ENCODE peak calls at places on chromosomes 16 and 17, in ten cellular contexts. One of them, this sample, is unnamed. For H3K9me3, the result is how much of the 10 kb centered on the place peaks cover.

GRCh38 chr16:75224683-75225082 is 5.9 kb downstream of the CTRB1 start:
- DNase-seq in tibial nerve: no peak
- DNase-seq in left lung: peak
- DNase-seq in CD8-positive, alpha-beta memory T cell: no peak
- DNase-seq in mucosa of descending colon: no peak
- DNase-seq in OCI-LY7: no peak
- DNase-seq in ascending aorta: no peak
- DNase-seq in left ventricle myocardium inferior: no peak
- DNase-seq in lower lobe of right lung: no peak
- DNase-seq in psoas muscle: peak
- DNase-seq in this sample: no peak

GRCh38 chr17:40722146-40722720 is 18.7 kb upstream of the KRT24 start:
- DNase-seq in CD8-positive, alpha-beta memory T cell: no peak
- DNase-seq in psoas muscle: no peak
- DNase-seq in left lung: no peak
- DNase-seq in left ventricle myocardium inferior: no peak
- DNase-seq in tibial nerve: no peak
- DNase-seq in OCI-LY7: no peak
- DNase-seq in mucosa of descending colon: no peak
- DNase-seq in lower lobe of right lung: no peak
- DNase-seq in ascending aorta: no peak
- DNase-seq in this sample: no peak

GRCh38 chr16:75288596-75289120 is 37.2 kb upstream of the BCAR1 start:
- DNase-seq in CD8-positive, alpha-beta memory T cell: peak
- DNase-seq in ascending aorta: no peak
- DNase-seq in tibial nerve: no peak
- DNase-seq in lower lobe of right lung: no peak
- DNase-seq in psoas muscle: no peak
- DNase-seq in left lung: no peak
- DNase-seq in left ventricle myocardium inferior: no peak
- DNase-seq in OCI-LY7: no peak
- DNase-seq in mucosa of descending colon: no peak
- DNase-seq in this sample: no peak

GRCh38 chr17:6024576-6024975 is 45.6 kb upstream of the WSCD1 start:
- DNase-seq in ascending aorta: no peak
- DNase-seq in OCI-LY7: no peak
- DNase-seq in left lung: no peak
- DNase-seq in psoas muscle: no peak
- DNase-seq in lower lobe of right lung: no peak
- DNase-seq in left ventricle myocardium inferior: no peak
- DNase-seq in tibial nerve: no peak
- DNase-seq in CD8-positive, alpha-beta memory T cell: no peak
- DNase-seq in mucosa of descending colon: no peak
- DNase-seq in this sample: no peak

GRCh38 chr16:52252680-52253079 is 294.3 kb downstream of the TOX3 start:
- DNase-seq in mucosa of descending colon: no peak
- DNase-seq in tibial nerve: no peak
- DNase-seq in lower lobe of right lung: no peak
- DNase-seq in CD8-positive, alpha-beta memory T cell: no peak
- DNase-seq in left lung: no peak
- DNase-seq in ascending aorta: no peak
- DNase-seq in left ventricle myocardium inferior: no peak
- DNase-seq in psoas muscle: no peak
- DNase-seq in OCI-LY7: no peak
- DNase-seq in this sample: no peak

GRCh38 chr16:27642753-27643152 is 92.8 kb downstream of the KATNIP start:
- DNase-seq in psoas muscle: no peak
- DNase-seq in OCI-LY7: peak
- DNase-seq in ascending aorta: no peak
- DNase-seq in mucosa of descending colon: no peak
- DNase-seq in left lung: no peak
- DNase-seq in lower lobe of right lung: no peak
- DNase-seq in left ventricle myocardium inferior: no peak
- DNase-seq in tibial nerve: no peak
- DNase-seq in CD8-positive, alpha-beta memory T cell: no peak
- DNase-seq in this sample: no peak

GRCh38 chr17:17628388-17629008 is 37.0 kb upstream of the PEMT start:
- DNase-seq in psoas muscle: no peak
- DNase-seq in lower lobe of right lung: no peak
- DNase-seq in CD8-positive, alpha-beta memory T cell: peak
- DNase-seq in left ventricle myocardium inferior: no peak
- DNase-seq in OCI-LY7: peak
- DNase-seq in tibial nerve: no peak
- DNase-seq in mucosa of descending colon: peak
- DNase-seq in left lung: no peak
- DNase-seq in ascending aorta: no peak
- DNase-seq in this sample: no peak

GRCh38 chr16:89000207-89000959 is 23.4 kb upstream of the CBFA2T3 start:
- DNase-seq in left ventricle myocardium inferior: no peak
- DNase-seq in OCI-LY7: no peak
- DNase-seq in ascending aorta: no peak
- DNase-seq in left lung: peak
- DNase-seq in CD8-positive, alpha-beta memory T cell: no peak
- DNase-seq in lower lobe of right lung: no peak
- DNase-seq in mucosa of descending colon: peak
- DNase-seq in tibial nerve: no peak
- DNase-seq in psoas muscle: peak
- DNase-seq in this sample: no peak

GRCh38 chr17:52071712-52072111 is 86.8 kb downstream of the CA10 start:
- DNase-seq in mucosa of descending colon: no peak
- DNase-seq in psoas muscle: no peak
- DNase-seq in OCI-LY7: no peak
- DNase-seq in lower lobe of right lung: no peak
- DNase-seq in ascending aorta: no peak
- DNase-seq in CD8-positive, alpha-beta memory T cell: no peak
- DNase-seq in tibial nerve: no peak
- DNase-seq in left ventricle myocardium inferior: no peak
- DNase-seq in left lung: no peak
- DNase-seq in this sample: no peak

GRCh38 chr16:22887445-22887844 is 73.5 kb downstream of the HS3ST2 start:
- DNase-seq in OCI-LY7: no peak
- DNase-seq in psoas muscle: no peak
- DNase-seq in ascending aorta: no peak
- DNase-seq in CD8-positive, alpha-beta memory T cell: no peak
- DNase-seq in left ventricle myocardium inferior: no peak
- DNase-seq in mucosa of descending colon: no peak
- DNase-seq in lower lobe of right lung: no peak
- DNase-seq in left lung: no peak
- DNase-seq in tibial nerve: no peak
- DNase-seq in this sample: no peak

GRCh38 chr16:50296807-50297206 is 30.5 kb downstream of the ADCY7 start:
- DNase-seq in ascending aorta: no peak
- DNase-seq in tibial nerve: no peak
- DNase-seq in psoas muscle: peak
- DNase-seq in OCI-LY7: no peak
- DNase-seq in CD8-positive, alpha-beta memory T cell: peak
- DNase-seq in mucosa of descending colon: peak
- DNase-seq in lower lobe of right lung: no peak
- DNase-seq in left lung: peak
- DNase-seq in left ventricle myocardium inferior: no peak
- DNase-seq in this sample: no peak

GRCh38 chr16:15983898-15984297 is 34.5 kb downstream of the ABCC1 start:
- DNase-seq in left lung: no peak
- DNase-seq in mucosa of descending colon: no peak
- DNase-seq in tibial nerve: no peak
- DNase-seq in ascending aorta: peak
- DNase-seq in CD8-positive, alpha-beta memory T cell: no peak
- DNase-seq in left ventricle myocardium inferior: peak
- DNase-seq in lower lobe of right lung: no peak
- DNase-seq in psoas muscle: peak
- DNase-seq in OCI-LY7: no peak
- DNase-seq in this sample: no peak

DNA sequence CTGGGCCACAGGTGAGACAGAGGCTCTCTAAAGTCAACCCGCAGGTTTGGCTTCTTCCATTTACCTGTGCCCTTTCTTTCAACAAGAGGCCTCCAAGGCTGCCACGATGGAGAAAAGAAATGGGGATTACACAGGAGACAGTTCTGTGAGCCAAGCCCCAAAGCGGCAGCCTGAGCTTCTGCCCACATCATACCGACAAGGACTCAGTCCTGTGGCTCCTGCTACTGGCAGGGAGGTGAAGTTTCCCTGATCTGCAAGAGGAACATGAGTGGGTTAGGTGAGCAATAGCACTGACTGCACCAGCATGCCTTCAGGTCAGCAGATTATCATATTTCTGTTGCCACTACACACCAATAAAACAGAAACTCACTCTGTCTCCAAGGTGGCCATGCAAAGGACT is 800.0 kb downstream of the KCNJ18 start:
- DNase-seq in mucosa of descending colon: no peak
- DNase-seq in CD8-positive, alpha-beta memory T cell: no peak
- DNase-seq in lower lobe of right lung: no peak
- DNase-seq in ascending aorta: no peak
- DNase-seq in OCI-LY7: no peak
- DNase-seq in left lung: no peak
- DNase-seq in left ventricle myocardium inferior: no peak
- DNase-seq in tibial nerve: no peak
- DNase-seq in psoas muscle: no peak
- DNase-seq in this sample: no peak
- H3K9me3 ChIP-seq in mucosa of descending colon: half or more
- H3K9me3 ChIP-seq in CD8-positive, alpha-beta memory T cell: under half
- H3K9me3 ChIP-seq in lower lobe of right lung: under half
- H3K9me3 ChIP-seq in ascending aorta: under half
- H3K9me3 ChIP-seq in OCI-LY7: under half
- H3K9me3 ChIP-seq in left lung: half or more
- H3K9me3 ChIP-seq in left ventricle myocardium inferior: under half
- H3K9me3 ChIP-seq in tibial nerve: under half
- H3K9me3 ChIP-seq in psoas muscle: under half
- H3K9me3 ChIP-seq in this sample: under half

GRCh38 chr17:82948957-82949356 is 109.1 kb upstream of the ZNF750 start:
- DNase-seq in CD8-positive, alpha-beta memory T cell: no peak
- DNase-seq in mucosa of descending colon: no peak
- DNase-seq in ascending aorta: no peak
- DNase-seq in tibial nerve: no peak
- DNase-seq in psoas muscle: peak
- DNase-seq in lower lobe of right lung: peak
- DNase-seq in left lung: peak
- DNase-seq in left ventricle myocardium inferior: no peak
- DNase-seq in OCI-LY7: no peak
- DNase-seq in this sample: no peak

GRCh38 chr17:82946081-82946480 is 106.3 kb upstream of the ZNF750 start:
- DNase-seq in psoas muscle: no peak
- DNase-seq in OCI-LY7: no peak
- DNase-seq in left lung: no peak
- DNase-seq in mucosa of descending colon: no peak
- DNase-seq in left ventricle myocardium inferior: no peak
- DNase-seq in ascending aorta: no peak
- DNase-seq in tibial nerve: no peak
- DNase-seq in lower lobe of right lung: no peak
- DNase-seq in CD8-positive, alpha-beta memory T cell: no peak
- DNase-seq in this sample: no peak

GRCh38 chr17:82948081-82948511 is 108.3 kb upstream of the ZNF750 start:
- DNase-seq in lower lobe of right lung: peak
- DNase-seq in CD8-positive, alpha-beta memory T cell: peak
- DNase-seq in ascending aorta: no peak
- DNase-seq in OCI-LY7: no peak
- DNase-seq in left ventricle myocardium inferior: peak
- DNase-seq in left lung: peak
- DNase-seq in mucosa of descending colon: peak
- DNase-seq in tibial nerve: no peak
- DNase-seq in psoas muscle: peak
- DNase-seq in this sample: no peak

GRCh38 chr17:82949361-82949760 is 109.5 kb upstream of the ZNF750 start:
- DNase-seq in lower lobe of right lung: peak
- DNase-seq in OCI-LY7: no peak
- DNase-seq in left ventricle myocardium inferior: peak
- DNase-seq in CD8-positive, alpha-beta memory T cell: peak
- DNase-seq in mucosa of descending colon: no peak
- DNase-seq in psoas muscle: peak
- DNase-seq in left lung: peak
- DNase-seq in tibial nerve: no peak
- DNase-seq in ascending aorta: no peak
- DNase-seq in this sample: no peak

DNA sequence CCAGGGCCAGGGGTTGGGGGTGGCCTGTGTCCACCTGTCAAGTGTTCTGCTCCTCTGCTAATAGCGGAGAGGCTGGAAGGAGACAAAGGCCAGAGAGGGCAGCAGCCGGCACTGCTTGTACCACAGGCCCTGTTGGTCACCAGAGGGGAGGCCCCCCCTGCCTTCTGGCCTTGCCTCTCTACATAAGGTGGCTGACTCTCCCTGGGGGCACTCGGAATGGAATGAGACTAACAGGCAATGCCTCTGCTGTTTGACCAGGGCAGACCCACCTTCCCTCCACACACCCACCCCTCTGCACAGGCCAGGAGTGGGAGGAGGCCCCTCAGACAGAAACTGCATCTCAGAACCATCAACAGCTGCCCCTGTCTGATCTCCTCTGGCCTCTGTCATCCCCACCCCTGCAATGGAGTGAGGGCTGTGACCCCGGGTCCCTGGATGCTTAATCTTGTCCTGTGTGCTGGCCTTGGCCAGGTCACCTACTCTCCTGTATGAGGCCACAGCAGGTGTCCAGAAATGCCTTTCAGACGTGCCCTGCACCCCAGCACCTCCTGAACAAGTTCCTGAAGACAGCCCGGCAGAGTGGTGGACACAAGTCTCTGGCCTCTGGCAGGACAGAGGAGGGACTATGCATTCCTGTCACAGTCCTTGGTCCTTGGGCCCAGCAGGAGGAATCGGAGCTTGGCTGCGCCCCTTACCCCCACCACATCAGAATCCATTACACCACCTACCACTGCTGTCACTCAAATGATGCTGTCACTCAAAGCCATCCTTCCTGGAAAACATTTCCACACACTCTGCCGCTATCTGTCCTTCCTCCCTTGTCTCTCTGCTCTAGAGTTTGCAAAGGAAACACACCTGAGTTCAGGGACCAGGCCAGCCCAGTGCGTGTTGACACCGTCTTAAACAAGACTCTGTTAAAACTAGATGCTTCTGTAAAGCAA is 107.5 kb upstream of the ZNF750 start:
- DNase-seq in lower lobe of right lung: peak
- DNase-seq in ascending aorta: no peak
- DNase-seq in left ventricle myocardium inferior: peak
- DNase-seq in left lung: no peak
- DNase-seq in psoas muscle: peak
- DNase-seq in OCI-LY7: no peak
- DNase-seq in mucosa of descending colon: peak
- DNase-seq in tibial nerve: no peak
- DNase-seq in CD8-positive, alpha-beta memory T cell: peak
- DNase-seq in this sample: no peak
- H3K9me3 ChIP-seq in lower lobe of right lung: under half
- H3K9me3 ChIP-seq in ascending aorta: under half
- H3K9me3 ChIP-seq in left ventricle myocardium inferior: under half
- H3K9me3 ChIP-seq in left lung: under half
- H3K9me3 ChIP-seq in psoas muscle: under half
- H3K9me3 ChIP-seq in OCI-LY7: under half
- H3K9me3 ChIP-seq in mucosa of descending colon: under half
- H3K9me3 ChIP-seq in tibial nerve: under half
- H3K9me3 ChIP-seq in CD8-positive, alpha-beta memory T cell: under half
- H3K9me3 ChIP-seq in this sample: under half

GRCh38 chr17:22443061-22443460 is 750.7 kb downstream of the KCNJ18 start:
- DNase-seq in lower lobe of right lung: no peak
- DNase-seq in left ventricle myocardium inferior: no peak
- DNase-seq in OCI-LY7: no peak
- DNase-seq in mucosa of descending colon: no peak
- DNase-seq in ascending aorta: no peak
- DNase-seq in CD8-positive, alpha-beta memory T cell: no peak
- DNase-seq in left lung: no peak
- DNase-seq in psoas muscle: no peak
- DNase-seq in tibial nerve: no peak
- DNase-seq in this sample: no peak
- H3K9me3 ChIP-seq in lower lobe of right lung: under half
- H3K9me3 ChIP-seq in left ventricle myocardium inferior: under half
- H3K9me3 ChIP-seq in OCI-LY7: under half
- H3K9me3 ChIP-seq in mucosa of descending colon: half or more
- H3K9me3 ChIP-seq in ascending aorta: under half
- H3K9me3 ChIP-seq in CD8-positive, alpha-beta memory T cell: under half
- H3K9me3 ChIP-seq in left lung: under half
- H3K9me3 ChIP-seq in psoas muscle: under half
- H3K9me3 ChIP-seq in tibial nerve: under half
- H3K9me3 ChIP-seq in this sample: under half

GRCh38 chr17:16622540-16623277 is 30.9 kb downstream of the ZNF624 start:
- DNase-seq in lower lobe of right lung: no peak
- DNase-seq in mucosa of descending colon: no peak
- DNase-seq in CD8-positive, alpha-beta memory T cell: no peak
- DNase-seq in OCI-LY7: no peak
- DNase-seq in left lung: no peak
- DNase-seq in tibial nerve: no peak
- DNase-seq in psoas muscle: no peak
- DNase-seq in left ventricle myocardium inferior: no peak
- DNase-seq in ascending aorta: no peak
- DNase-seq in this sample: no peak
- H3K9me3 ChIP-seq in lower lobe of right lung: half or more
- H3K9me3 ChIP-seq in mucosa of descending colon: half or more
- H3K9me3 ChIP-seq in CD8-positive, alpha-beta memory T cell: under half
- H3K9me3 ChIP-seq in OCI-LY7: half or more
- H3K9me3 ChIP-seq in left lung: half or more
- H3K9me3 ChIP-seq in tibial nerve: under half
- H3K9me3 ChIP-seq in psoas muscle: half or more
- H3K9me3 ChIP-seq in left ventricle myocardium inferior: half or more
- H3K9me3 ChIP-seq in ascending aorta: half or more
- H3K9me3 ChIP-seq in this sample: under half